ENCODE peak calls at places on chromosome 13, in eight cellular contexts. B, I, W, H, N, A, Z and M are unnamed samples.

GRCh38 chr13:51523082-51523518 is 61.2 kb upstream of the WDFY2 start:
- DNase-seq in B (peak), I (peak), W (no peak), H (no peak), N (peak), A (no peak), Z (no peak), M (peak)

GRCh38 chr13:27170521-27171243 is 929 bp downstream of the USP12 start:
- DNase-seq in B (peak), I (peak), W (peak), H (peak), N (peak), A (no peak), Z (peak), M (peak)

GRCh38 chr13:81318231-81319019 is 977.5 kb upstream of the SPRY2 start:
- DNase-seq in B (no peak), I (no peak), W (no peak), H (no peak), N (no peak), A (no peak), Z (no peak), M (no peak)

GRCh38 chr13:93375491-93375890 is 148.9 kb downstream of the GPC6 start:
- DNase-seq in B (no peak), I (no peak), W (no peak), H (no peak), N (no peak), A (no peak), Z (no peak), M (no peak)

GRCh38 chr13:98273824-98274786 is 97.0 kb upstream of the RNF113B start:
- DNase-seq in B (peak), I (no peak), W (no peak), H (peak), N (no peak), A (no peak), Z (no peak), M (no peak)

GRCh38 chr13:113321546-113321945 is 24.5 kb downstream of the LAMP1 start:
- DNase-seq in B (no peak), I (no peak), W (no peak), H (no peak), N (no peak), A (no peak), Z (no peak), M (no peak)

GRCh38 chr13:22748866-22749586 is 431.8 kb upstream of the SGCG start:
- DNase-seq in B (no peak), I (no peak), W (no peak), H (no peak), N (no peak), A (no peak), Z (no peak), M (no peak)

GRCh38 chr13:109412232-109412935 is 374.0 kb downstream of the IRS2 start:
- DNase-seq in B (peak), I (peak), W (peak), H (peak), N (peak), A (peak), Z (no peak), M (no peak)

GRCh38 chr13:45700971-45701900 is 884 bp upstream of the CBY2 start:
- DNase-seq in B (no peak), I (no peak), W (no peak), H (no peak), N (no peak), A (no peak), Z (no peak), M (no peak)

GRCh38 chr13:22828081-22828480 is 352.7 kb upstream of the SGCG start:
- DNase-seq in B (no peak), I (no peak), W (no peak), H (no peak), N (no peak), A (no peak), Z (no peak), M (no peak)

GRCh38 chr13:91045351-91046034 is 302.0 kb upstream of the MIR17HG start:
- DNase-seq in B (no peak), I (no peak), W (peak), H (no peak), N (no peak), A (no peak), Z (no peak), M (no peak)

GRCh38 chr13:91042870-91043269 is 304.6 kb upstream of the MIR17HG start:
- DNase-seq in B (no peak), I (no peak), W (no peak), H (no peak), N (no peak), A (no peak), Z (no peak), M (no peak)

DNA sequence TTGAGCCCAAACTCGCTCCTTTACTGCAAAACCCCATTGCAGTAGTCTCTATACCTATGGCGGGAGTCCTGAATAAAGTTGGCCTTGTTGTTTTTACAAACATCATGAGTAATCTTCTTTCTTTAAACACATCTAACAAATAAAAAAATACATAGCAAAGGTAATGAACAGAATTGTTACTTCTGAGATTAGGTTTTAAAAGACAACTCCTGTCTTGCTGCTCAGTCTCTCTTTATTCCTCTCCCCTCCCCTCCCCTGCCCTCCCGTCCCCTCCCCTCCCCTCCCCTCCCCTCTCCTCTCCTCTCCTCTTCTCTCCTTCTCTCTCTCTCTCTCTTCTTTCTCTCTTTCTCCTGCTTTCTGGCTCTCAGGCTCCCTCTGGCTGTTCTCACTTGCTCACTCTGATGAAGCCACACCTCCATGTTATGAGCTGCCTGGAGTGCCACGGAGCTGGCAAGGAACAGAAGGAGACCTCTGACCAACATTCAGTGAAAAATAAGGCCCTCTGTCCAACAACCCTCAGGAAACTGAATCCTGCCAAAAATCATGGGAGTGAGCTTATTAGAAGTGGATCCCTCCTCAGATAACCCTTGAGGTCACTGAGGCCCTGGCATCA is 300.7 kb upstream of the MIR17HG start:
- DNase-seq in B (no peak), I (no peak), W (no peak), H (no peak), N (no peak), A (no peak), Z (no peak), M (no peak)
- TF ChIP-seq CTCF in B (no peak), I (no peak), W (no peak), H (no peak), N (no peak), A (no peak), Z (no peak), M (no peak)

GRCh38 chr13:67440240-67440639 is 210.1 kb upstream of the PCDH9 start:
- DNase-seq in B (no peak), I (no peak), W (no peak), H (no peak), N (peak), A (no peak), Z (no peak), M (no peak)

GRCh38 chr13:67439365-67439764 is 209.2 kb upstream of the PCDH9 start:
- DNase-seq in B (no peak), I (no peak), W (no peak), H (no peak), N (no peak), A (no peak), Z (no peak), M (no peak)

GRCh38 chr13:67443901-67444300 is 213.8 kb upstream of the PCDH9 start:
- DNase-seq in B (no peak), I (no peak), W (no peak), H (no peak), N (no peak), A (no peak), Z (no peak), M (no peak)

GRCh38 chr13:67437246-67437645 is 207.1 kb upstream of the PCDH9 start:
- DNase-seq in B (no peak), I (no peak), W (no peak), H (no peak), N (no peak), A (no peak), Z (no peak), M (no peak)

DNA sequence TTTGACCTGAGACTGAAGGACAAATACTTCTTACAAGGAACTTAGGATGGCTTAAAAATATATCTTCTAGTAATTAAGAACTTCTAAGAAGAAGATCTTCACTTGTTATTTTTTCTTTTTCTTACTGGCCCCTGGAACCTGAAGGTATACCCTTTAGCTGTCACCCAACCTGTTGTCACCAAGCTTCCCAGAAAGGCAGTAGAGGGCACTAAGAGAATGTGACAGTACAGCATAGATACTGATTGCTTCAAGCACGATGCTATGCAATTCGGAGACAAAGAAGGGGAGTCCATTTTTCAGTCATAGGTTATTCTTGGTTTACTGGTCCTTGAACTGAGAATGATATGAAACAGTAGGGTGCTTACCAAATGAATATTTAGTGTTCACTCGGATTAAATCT is 208.3 kb upstream of the PCDH9 start:
- DNase-seq in B (no peak), I (no peak), W (no peak), H (no peak), N (peak), A (no peak), Z (no peak), M (no peak)
- TF ChIP-seq CTCF in B (no peak), I (no peak), W (no peak), H (no peak), N (no peak), A (peak), Z (no peak), M (no peak)

GRCh38 chr13:24627090-24627714 is 53.0 kb upstream of the ATP12A start:
- DNase-seq in B (no peak), I (peak), W (peak), H (peak), N (peak), A (no peak), Z (no peak), M (no peak)
- TF ChIP-seq CTCF in B (peak), I (no peak), W (peak), H (peak), N (peak), A (no peak), Z (no peak), M (peak)

GRCh38 chr13:77898097-77898496 is 20.5 kb downstream of the EDNRB start:
- DNase-seq in B (no peak), I (no peak), W (no peak), H (no peak), N (peak), A (no peak), Z (no peak), M (no peak)
- TF ChIP-seq CTCF in B (no peak), I (no peak), W (no peak), H (no peak), N (no peak), A (no peak), Z (no peak), M (no peak)

GRCh38 chr13:59477011-59477410 is 686.7 kb downstream of the DIAPH3 start:
- DNase-seq in B (no peak), I (no peak), W (no peak), H (no peak), N (no peak), A (no peak), Z (no peak), M (no peak)
- TF ChIP-seq CTCF in B (no peak), I (no peak), W (peak), H (no peak), N (peak), A (no peak), Z (no peak), M (peak)

DNA sequence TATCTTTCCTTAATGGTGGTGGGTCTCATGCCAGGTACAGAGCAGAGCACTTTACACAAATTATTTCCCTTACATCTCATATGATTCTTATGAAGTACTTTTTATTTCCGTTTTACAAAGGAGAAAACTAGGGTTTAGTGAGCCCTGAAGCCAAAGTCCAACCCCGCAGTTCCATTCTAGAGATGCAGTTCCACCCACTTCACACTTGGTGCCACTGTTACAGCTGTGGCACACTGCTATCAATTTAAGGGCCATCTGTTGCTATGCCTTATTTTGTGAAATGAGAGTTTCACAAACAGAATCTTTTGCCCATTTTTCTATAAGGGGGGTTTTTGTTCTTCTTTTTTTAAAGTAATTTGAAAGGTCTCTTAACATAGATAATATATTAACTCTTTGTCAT is 12.9 kb downstream of the MIPEP start:
- DNase-seq in B (no peak), I (no peak), W (no peak), H (no peak), N (peak), A (no peak), Z (no peak), M (peak)
- TF ChIP-seq CTCF in B (peak), I (no peak), W (no peak), H (peak), N (peak), A (peak), Z (no peak), M (peak)

GRCh38 chr13:85508683-85509329 is 290.4 kb downstream of the SLITRK6 start:
- DNase-seq in B (no peak), I (no peak), W (no peak), H (no peak), N (peak), A (no peak), Z (no peak), M (no peak)
- TF ChIP-seq CTCF in B (no peak), I (no peak), W (no peak), H (no peak), N (no peak), A (no peak), Z (no peak), M (no peak)

GRCh38 chr13:95660981-95661581 is 15.9 kb upstream of the DNAJC3 start:
- DNase-seq in B (no peak), I (no peak), W (peak), H (no peak), N (peak), A (no peak), Z (no peak), M (peak)
- TF ChIP-seq CTCF in B (peak), I (no peak), W (peak), H (peak), N (peak), A (peak), Z (peak), M (peak)

GRCh38 chr13:111604087-111604486 is 283.6 kb downstream of the TEX29 start:
- DNase-seq in B (no peak), I (peak), W (no peak), H (no peak), N (no peak), A (no peak), Z (no peak), M (no peak)
- TF ChIP-seq CTCF in B (no peak), I (no peak), W (no peak), H (no peak), N (no peak), A (no peak), Z (no peak), M (no peak)